ENCODE peak calls at places on chromosomes 16 and 17, in nine cellular contexts. L is mucosa of descending colon, O is NCI-H82, B is SHP77, Y is iris pigment epithelial cell, T is mesothelial cell of epicardium, U is mammary epithelial cell, R is dermis blood vessel endothelial cell, G is hippocampal formation. P is an unnamed sample.

GRCh38 chr17:42675984-42676423 is 790 bp downstream of the PLEKHH3 start:
- DNase-seq in L (peak), G (no peak), Y (peak), U (no peak), B (no peak), O (peak), R (peak), T (no peak), P (peak)

GRCh38 chr17:8935194-8935593 is 30.3 kb downstream of the PIK3R5 start:
- DNase-seq in L (no peak), R (no peak), U (peak), G (no peak), O (no peak), T (no peak), Y (peak), B (no peak), P (no peak)

GRCh38 chr17:42202696-42203095 is 8.4 kb upstream of the GHDC start:
- DNase-seq in Y (peak), T (no peak), U (no peak), L (no peak), O (no peak), R (no peak), B (no peak), G (no peak), P (no peak)

GRCh38 chr17:8162997-8163977 is 539 bp upstream of the VAMP2 start:
- DNase-seq in G (no peak), R (peak), O (peak), U (no peak), T (no peak), L (peak), Y (no peak), B (peak), P (no peak)

GRCh38 chr17:79781691-79782575 is 4.0 kb downstream of the CBX2 start:
- DNase-seq in Y (no peak), G (no peak), B (no peak), R (no peak), U (no peak), O (no peak), L (no peak), T (no peak), P (no peak)

GRCh38 chr16:4496305-4496704 is 20.1 kb downstream of the HMOX2 start:
- DNase-seq in U (peak), L (no peak), B (no peak), R (no peak), Y (peak), O (no peak), T (no peak), G (no peak), P (no peak)

GRCh38 chr16:64498363-64498762 is 623.5 kb downstream of the CDH11 start:
- DNase-seq in G (no peak), U (no peak), Y (no peak), B (no peak), R (no peak), L (no peak), T (no peak), O (no peak), P (no peak)

GRCh38 chr17:51818777-51819176 is 339.7 kb downstream of the CA10 start:
- DNase-seq in O (no peak), U (peak), L (no peak), B (no peak), G (no peak), T (no peak), Y (no peak), R (no peak), P (no peak)

GRCh38 chr17:7351665-7352558 is at the start of gene KCTD11:
- DNase-seq in R (peak), U (peak), T (peak), O (peak), B (peak), Y (peak), L (peak), G (peak), P (peak)

GRCh38 chr16:7983671-7984070 is 606.6 kb downstream of the TMEM114 start:
- DNase-seq in B (no peak), Y (no peak), L (no peak), T (no peak), G (no peak), R (no peak), U (no peak), O (no peak), P (no peak)

GRCh38 chr17:79803421-79803996 is 6.6 kb upstream of the CBX8 start:
- DNase-seq in O (peak), R (no peak), Y (no peak), U (no peak), G (no peak), L (no peak), T (no peak), B (no peak), P (no peak)

GRCh38 chr16:69049146-69049545 is 56.3 kb upstream of the HAS3 start:
- DNase-seq in T (no peak), R (no peak), G (no peak), Y (peak), O (no peak), L (no peak), U (peak), B (no peak), P (peak)

GRCh38 chr17:75153854-75154194 is 488 bp downstream of the JPT1 start:
- DNase-seq in G (no peak), B (peak), U (no peak), L (peak), Y (no peak), T (no peak), O (peak), R (peak), P (no peak)

GRCh38 chr17:35866356-35866950 is 2.2 kb downstream of the HEATR9 start:
- DNase-seq in Y (peak), R (no peak), L (no peak), B (no peak), U (no peak), T (no peak), G (no peak), O (no peak), P (peak)

GRCh38 chr17:48517478-48517877 is 13.3 kb downstream of the HOXB1 start:
- DNase-seq in T (no peak), Y (no peak), O (no peak), R (no peak), U (no peak), B (no peak), G (no peak), L (no peak), P (no peak)

GRCh38 chr17:42672038-42672437 is 4.8 kb downstream of the PLEKHH3 start:
- DNase-seq in Y (no peak), R (no peak), T (no peak), B (no peak), L (no peak), O (no peak), U (peak), G (no peak), P (no peak)

GRCh38 chr17:64920419-64921172 is 1.3 kb upstream of the LRRC37A3 start:
- DNase-seq in L (peak), B (no peak), U (no peak), G (no peak), O (no peak), Y (no peak), T (no peak), R (no peak), P (no peak)

GRCh38 chr16:81598083-81598482 is 153.5 kb downstream of the CMIP start:
- DNase-seq in G (no peak), T (no peak), B (no peak), O (no peak), L (no peak), Y (no peak), U (no peak), R (no peak), P (no peak)

GRCh38 chr17:62652251-62653001 is 25.0 kb downstream of the MRC2 start:
- DNase-seq in T (no peak), R (peak), B (peak), G (peak), Y (peak), L (peak), U (peak), O (no peak), P (peak)

GRCh38 chr17:40130352-40131042 is 8.7 kb downstream of the MSL1 start:
- DNase-seq in U (no peak), T (no peak), Y (peak), O (no peak), B (no peak), L (peak), G (no peak), R (no peak), P (peak)

GRCh38 chr16:28180660-28181556 is 30.9 kb downstream of the XPO6 start:
- DNase-seq in R (peak), L (no peak), U (no peak), Y (peak), T (no peak), G (no peak), B (no peak), O (no peak), P (peak)

GRCh38 chr17:78197147-78197830 is 10.1 kb downstream of the AFMID start:
- DNase-seq in O (no peak), Y (no peak), T (no peak), L (no peak), B (no peak), U (peak), R (no peak), G (peak), P (no peak)